ENCODE peak calls at places on chromosomes 16 and 17, in nine cellular contexts. One of them, this sample, is unnamed. For H3K4me1, the result is how much of the 10 kb centered on the place peaks cover.

GRCh38 chr17:82006468-82007227 is 16.0 kb downstream of the CENPX start:
- DNase-seq in fibroblast of lung: peak
- DNase-seq in HCT116: no peak
- DNase-seq in GM23338: no peak
- DNase-seq in GM23248: peak
- DNase-seq in H9: no peak
- DNase-seq in neuronal stem cell: no peak
- DNase-seq in OCI-LY7: no peak
- DNase-seq in SK-N-SH: no peak
- DNase-seq in this sample: no peak

GRCh38 chr17:21298983-21299519 is 14.5 kb downstream of the MAP2K3 start:
- DNase-seq in GM23338: no peak
- DNase-seq in OCI-LY7: no peak
- DNase-seq in SK-N-SH: no peak
- DNase-seq in HCT116: no peak
- DNase-seq in H9: no peak
- DNase-seq in neuronal stem cell: no peak
- DNase-seq in GM23248: peak
- DNase-seq in fibroblast of lung: no peak
- DNase-seq in this sample: no peak

GRCh38 chr16:35741546-35741945 is 2282.1 kb downstream of the TP53TG3F start:
- DNase-seq in fibroblast of lung: no peak
- DNase-seq in GM23338: no peak
- DNase-seq in H9: no peak
- DNase-seq in OCI-LY7: no peak
- DNase-seq in GM23248: no peak
- DNase-seq in SK-N-SH: no peak
- DNase-seq in HCT116: no peak
- DNase-seq in neuronal stem cell: no peak
- DNase-seq in this sample: no peak

GRCh38 chr17:34769899-34770298 is 190.5 kb downstream of the TMEM132E start:
- DNase-seq in GM23338: no peak
- DNase-seq in H9: no peak
- DNase-seq in GM23248: no peak
- DNase-seq in OCI-LY7: no peak
- DNase-seq in fibroblast of lung: no peak
- DNase-seq in neuronal stem cell: no peak
- DNase-seq in HCT116: no peak
- DNase-seq in SK-N-SH: no peak
- DNase-seq in this sample: no peak

GRCh38 chr16:68902376-68903345 is 59.3 kb downstream of the TANGO6 start:
- DNase-seq in OCI-LY7: peak
- DNase-seq in HCT116: peak
- DNase-seq in fibroblast of lung: peak
- DNase-seq in GM23338: peak
- DNase-seq in neuronal stem cell: peak
- DNase-seq in GM23248: peak
- DNase-seq in SK-N-SH: peak
- DNase-seq in H9: peak
- DNase-seq in this sample: peak

GRCh38 chr17:50487213-50488096 is 8.8 kb downstream of the RSAD1 start:
- DNase-seq in GM23248: peak
- DNase-seq in fibroblast of lung: peak
- DNase-seq in neuronal stem cell: no peak
- DNase-seq in H9: no peak
- DNase-seq in SK-N-SH: no peak
- DNase-seq in OCI-LY7: no peak
- DNase-seq in GM23338: no peak
- DNase-seq in HCT116: no peak
- DNase-seq in this sample: no peak

GRCh38 chr17:48297825-48298224 is 132.2 kb downstream of the SKAP1 start:
- DNase-seq in OCI-LY7: no peak
- DNase-seq in neuronal stem cell: no peak
- DNase-seq in GM23248: no peak
- DNase-seq in fibroblast of lung: no peak
- DNase-seq in GM23338: no peak
- DNase-seq in SK-N-SH: no peak
- DNase-seq in HCT116: no peak
- DNase-seq in H9: no peak
- DNase-seq in this sample: no peak

GRCh38 chr16:29030086-29030840 is 45.4 kb downstream of the LAT start:
- DNase-seq in neuronal stem cell: no peak
- DNase-seq in GM23248: no peak
- DNase-seq in SK-N-SH: no peak
- DNase-seq in fibroblast of lung: no peak
- DNase-seq in H9: no peak
- DNase-seq in HCT116: no peak
- DNase-seq in GM23338: no peak
- DNase-seq in OCI-LY7: no peak
- DNase-seq in this sample: no peak

GRCh38 chr17:79626156-79626890 is 15.5 kb upstream of the RBFOX3 start:
- DNase-seq in HCT116: no peak
- DNase-seq in GM23248: no peak
- DNase-seq in H9: peak
- DNase-seq in OCI-LY7: no peak
- DNase-seq in fibroblast of lung: no peak
- DNase-seq in GM23338: peak
- DNase-seq in neuronal stem cell: no peak
- DNase-seq in SK-N-SH: peak
- DNase-seq in this sample: no peak

GRCh38 chr17:19958023-19958422 is 19.6 kb downstream of the AKAP10 start:
- DNase-seq in GM23338: peak
- DNase-seq in SK-N-SH: peak
- DNase-seq in fibroblast of lung: peak
- DNase-seq in neuronal stem cell: peak
- DNase-seq in OCI-LY7: no peak
- DNase-seq in GM23248: peak
- DNase-seq in H9: peak
- DNase-seq in HCT116: peak
- DNase-seq in this sample: no peak

GRCh38 chr17:79810138-79811027 is 13.5 kb upstream of the CBX8 start:
- DNase-seq in GM23338: peak
- DNase-seq in neuronal stem cell: no peak
- DNase-seq in SK-N-SH: peak
- DNase-seq in GM23248: peak
- DNase-seq in fibroblast of lung: peak
- DNase-seq in HCT116: peak
- DNase-seq in H9: peak
- DNase-seq in OCI-LY7: peak
- DNase-seq in this sample: peak

GRCh38 chr16:81707411-81708321 is 71.4 kb upstream of the PLCG2 start:
- DNase-seq in SK-N-SH: no peak
- DNase-seq in neuronal stem cell: no peak
- DNase-seq in HCT116: no peak
- DNase-seq in H9: no peak
- DNase-seq in GM23248: peak
- DNase-seq in OCI-LY7: no peak
- DNase-seq in fibroblast of lung: peak
- DNase-seq in GM23338: no peak
- DNase-seq in this sample: no peak

GRCh38 chr17:29847527-29847931 is 82.5 kb downstream of the SSH2 start:
- DNase-seq in GM23338: peak
- DNase-seq in OCI-LY7: no peak
- DNase-seq in GM23248: peak
- DNase-seq in neuronal stem cell: no peak
- DNase-seq in SK-N-SH: no peak
- DNase-seq in HCT116: no peak
- DNase-seq in fibroblast of lung: peak
- DNase-seq in H9: no peak
- DNase-seq in this sample: no peak

GRCh38 chr17:17806035-17806434 is 30.8 kb downstream of the SREBF1 start:
- DNase-seq in GM23338: no peak
- DNase-seq in OCI-LY7: no peak
- DNase-seq in SK-N-SH: no peak
- DNase-seq in GM23248: no peak
- DNase-seq in fibroblast of lung: no peak
- DNase-seq in H9: no peak
- DNase-seq in neuronal stem cell: no peak
- DNase-seq in HCT116: no peak
- DNase-seq in this sample: no peak

GRCh38 chr17:57051886-57052342 is 33.1 kb upstream of the AKAP1 start:
- DNase-seq in fibroblast of lung: no peak
- DNase-seq in H9: no peak
- DNase-seq in HCT116: no peak
- DNase-seq in SK-N-SH: no peak
- DNase-seq in OCI-LY7: no peak
- DNase-seq in GM23338: peak
- DNase-seq in GM23248: no peak
- DNase-seq in neuronal stem cell: no peak
- DNase-seq in this sample: no peak

GRCh38 chr16:85201566-85201965 is 89.3 kb upstream of the CIBAR2 start:
- DNase-seq in OCI-LY7: no peak
- DNase-seq in fibroblast of lung: peak
- DNase-seq in GM23338: no peak
- DNase-seq in SK-N-SH: no peak
- DNase-seq in HCT116: no peak
- DNase-seq in GM23248: peak
- DNase-seq in neuronal stem cell: no peak
- DNase-seq in H9: no peak
- DNase-seq in this sample: no peak

GRCh38 chr17:48055531-48056245 is 7.5 kb downstream of the NFE2L1 start:
- DNase-seq in H9: peak
- DNase-seq in fibroblast of lung: peak
- DNase-seq in OCI-LY7: peak
- DNase-seq in HCT116: peak
- DNase-seq in SK-N-SH: no peak
- DNase-seq in GM23248: peak
- DNase-seq in neuronal stem cell: no peak
- DNase-seq in GM23338: peak
- DNase-seq in this sample: peak

GRCh38 chr16:82891918-82892317 is 265.1 kb downstream of the CDH13 start:
- DNase-seq in GM23248: peak
- DNase-seq in OCI-LY7: no peak
- DNase-seq in GM23338: no peak
- DNase-seq in neuronal stem cell: no peak
- DNase-seq in fibroblast of lung: no peak
- DNase-seq in SK-N-SH: no peak
- DNase-seq in H9: no peak
- DNase-seq in HCT116: no peak
- DNase-seq in this sample: no peak

GRCh38 chr17:61574542-61575351 is 16.3 kb downstream of the NACA2 start:
- DNase-seq in SK-N-SH: peak
- DNase-seq in HCT116: peak
- DNase-seq in neuronal stem cell: peak
- DNase-seq in fibroblast of lung: peak
- DNase-seq in GM23338: peak
- DNase-seq in OCI-LY7: peak
- DNase-seq in GM23248: peak
- DNase-seq in H9: peak
- DNase-seq in this sample: peak

GRCh38 chr16:28537964-28538732 is 626 bp downstream of the NUPR1 start:
- DNase-seq in neuronal stem cell: no peak
- DNase-seq in HCT116: no peak
- DNase-seq in H9: no peak
- DNase-seq in fibroblast of lung: no peak
- DNase-seq in OCI-LY7: no peak
- DNase-seq in SK-N-SH: no peak
- DNase-seq in GM23338: no peak
- DNase-seq in GM23248: no peak
- DNase-seq in this sample: no peak

GRCh38 chr16:51359141-51359960 is 208.3 kb upstream of the SALL1 start:
- DNase-seq in GM23338: peak
- DNase-seq in neuronal stem cell: peak
- DNase-seq in H9: peak
- DNase-seq in HCT116: no peak
- DNase-seq in GM23248: peak
- DNase-seq in SK-N-SH: peak
- DNase-seq in fibroblast of lung: peak
- DNase-seq in OCI-LY7: no peak
- DNase-seq in this sample: no peak

GRCh38 chr17:76820523-76820922 is 47.7 kb upstream of the MGAT5B start:
- DNase-seq in SK-N-SH: peak
- DNase-seq in neuronal stem cell: no peak
- DNase-seq in OCI-LY7: no peak
- DNase-seq in H9: no peak
- DNase-seq in GM23248: no peak
- DNase-seq in GM23338: no peak
- DNase-seq in HCT116: no peak
- DNase-seq in fibroblast of lung: no peak
- DNase-seq in this sample: no peak

GRCh38 chr17:78539771-78540170 is 37.4 kb downstream of the DNAH17 start:
- DNase-seq in GM23338: no peak
- DNase-seq in HCT116: no peak
- DNase-seq in fibroblast of lung: no peak
- DNase-seq in OCI-LY7: no peak
- DNase-seq in H9: no peak
- DNase-seq in GM23248: no peak
- DNase-seq in neuronal stem cell: no peak
- DNase-seq in SK-N-SH: no peak
- DNase-seq in this sample: no peak

GRCh38 chr16:3575491-3575890 is 1.7 kb downstream of the NLRC3 start:
- DNase-seq in GM23338: no peak
- DNase-seq in fibroblast of lung: no peak
- DNase-seq in GM23248: no peak
- DNase-seq in OCI-LY7: no peak
- DNase-seq in H9: no peak
- DNase-seq in HCT116: no peak
- DNase-seq in SK-N-SH: no peak
- DNase-seq in neuronal stem cell: no peak
- DNase-seq in this sample: no peak
- H3K4me1 ChIP-seq in GM23338: under half
- H3K4me1 ChIP-seq in fibroblast of lung: under half
- H3K4me1 ChIP-seq in GM23248: under half
- H3K4me1 ChIP-seq in OCI-LY7: half or more
- H3K4me1 ChIP-seq in H9: under half
- H3K4me1 ChIP-seq in HCT116: under half
- H3K4me1 ChIP-seq in SK-N-SH: under half
- H3K4me1 ChIP-seq in neuronal stem cell: under half
- H3K4me1 ChIP-seq in this sample: half or more

GRCh38 chr16:19210175-19210924 is 42.3 kb downstream of the SYT17 start:
- DNase-seq in HCT116: peak
- DNase-seq in neuronal stem cell: no peak
- DNase-seq in H9: no peak
- DNase-seq in GM23338: no peak
- DNase-seq in GM23248: no peak
- DNase-seq in OCI-LY7: peak
- DNase-seq in SK-N-SH: no peak
- DNase-seq in fibroblast of lung: peak
- DNase-seq in this sample: no peak
- H3K4me2 ChIP-seq in HCT116: peak
- H3K4me2 ChIP-seq in neuronal stem cell: no peak
- H3K4me2 ChIP-seq in H9: no peak
- H3K4me2 ChIP-seq in GM23338: no peak
- H3K4me2 ChIP-seq in GM23248: no peak
- H3K4me2 ChIP-seq in OCI-LY7: peak
- H3K4me2 ChIP-seq in SK-N-SH: no peak
- H3K4me2 ChIP-seq in fibroblast of lung: no peak
- H3K4me2 ChIP-seq in this sample: no peak

GRCh38 chr16:17526956-17527355 is 56.2 kb upstream of the XYLT1 start:
- DNase-seq in OCI-LY7: peak
- DNase-seq in HCT116: no peak
- DNase-seq in SK-N-SH: no peak
- DNase-seq in GM23338: no peak
- DNase-seq in GM23248: no peak
- DNase-seq in neuronal stem cell: no peak
- DNase-seq in H9: no peak
- DNase-seq in fibroblast of lung: no peak
- DNase-seq in this sample: no peak
- H2AFZ ChIP-seq in OCI-LY7: no peak
- H2AFZ ChIP-seq in HCT116: no peak
- H2AFZ ChIP-seq in SK-N-SH: no peak
- H2AFZ ChIP-seq in GM23338: no peak
- H2AFZ ChIP-seq in GM23248: no peak
- H2AFZ ChIP-seq in neuronal stem cell: no peak
- H2AFZ ChIP-seq in H9: no peak
- H2AFZ ChIP-seq in fibroblast of lung: no peak
- H2AFZ ChIP-seq in this sample: no peak

GRCh38 chr17:9229160-9229825 is 208.0 kb downstream of the NTN1 start:
- DNase-seq in GM23248: no peak
- DNase-seq in HCT116: no peak
- DNase-seq in fibroblast of lung: no peak
- DNase-seq in GM23338: no peak
- DNase-seq in neuronal stem cell: no peak
- DNase-seq in OCI-LY7: no peak
- DNase-seq in SK-N-SH: no peak
- DNase-seq in H9: no peak
- DNase-seq in this sample: no peak
- H3K4me1 ChIP-seq in GM23248: under half
- H3K4me1 ChIP-seq in HCT116: under half
- H3K4me1 ChIP-seq in fibroblast of lung: under half
- H3K4me1 ChIP-seq in GM23338: under half
- H3K4me1 ChIP-seq in neuronal stem cell: under half
- H3K4me1 ChIP-seq in OCI-LY7: under half
- H3K4me1 ChIP-seq in SK-N-SH: under half
- H3K4me1 ChIP-seq in H9: under half
- H3K4me1 ChIP-seq in this sample: under half

This sample was measured in DND-41.